ENCODE peak calls at places on chromosomes 16 and 17, in four cellular contexts. B, T, F and M are unnamed samples. For H3K4me1, the result is how much of the 10 kb centered on the place peaks cover.

GRCh38 chr17:60091908-60092331 is 13.2 kb upstream of the HEATR6 start:
- DNase-seq in B (no peak), T (no peak), F (no peak), M (no peak)

GRCh38 chr17:30969989-30970680 is 704 bp upstream of the RNF135 start:
- DNase-seq in B (no peak), T (peak), F (no peak), M (no peak)

GRCh38 chr17:48546924-48547838 is 2.3 kb upstream of the HOXB2 start:
- DNase-seq in B (no peak), T (peak), F (no peak), M (no peak)

GRCh38 chr17:81832608-81833159 is 407 bp downstream of the MCRIP1 start:
- DNase-seq in B (no peak), T (peak), F (peak), M (no peak)

GRCh38 chr16:81917375-81917774 is 93.9 kb downstream of the SDR42E1 start:
- DNase-seq in B (no peak), T (no peak), F (no peak), M (no peak)

GRCh38 chr16:27547851-27548250 is 1.9 kb downstream of the GTF3C1 start:
- DNase-seq in B (no peak), T (no peak), F (no peak), M (no peak)

GRCh38 chr17:10126554-10127493 is 71.6 kb downstream of the GAS7 start:
- DNase-seq in B (no peak), T (no peak), F (no peak), M (no peak)

GRCh38 chr16:144797-145252 is 6.4 kb upstream of the NPRL3 start:
- DNase-seq in B (no peak), T (no peak), F (peak), M (no peak)

GRCh38 chr17:3020381-3020780 is 43.0 kb downstream of the OR1D5 start:
- DNase-seq in B (no peak), T (no peak), F (peak), M (no peak)

GRCh38 chr16:20308266-20308665 is 19.0 kb downstream of the GP2 start:
- DNase-seq in B (no peak), T (no peak), F (no peak), M (no peak)

GRCh38 chr17:49866882-49867413 is 19.1 kb upstream of the TAC4 start:
- DNase-seq in B (no peak), T (no peak), F (no peak), M (no peak)

GRCh38 chr17:80751070-80751459 is 206.4 kb downstream of the RPTOR start:
- DNase-seq in B (no peak), T (no peak), F (no peak), M (no peak)

GRCh38 chr16:69565611-69566436 is at the start of gene NFAT5:
- DNase-seq in B (peak), T (peak), F (peak), M (peak)

GRCh38 chr16:84459941-84460405 is 44.5 kb downstream of the MEAK7 start:
- DNase-seq in B (peak), T (no peak), F (peak), M (no peak)

GRCh38 chr16:4675864-4676786 is 17.2 kb upstream of the NUDT16L1 start:
- DNase-seq in B (no peak), T (no peak), F (peak), M (peak)

GRCh38 chr17:19304209-19304608 is 58.3 kb downstream of the B9D1 start:
- DNase-seq in B (no peak), T (no peak), F (peak), M (no peak)

GRCh38 chr16:13940397-13940933 is 20.5 kb downstream of the ERCC4 start:
- DNase-seq in B (no peak), T (no peak), F (no peak), M (peak)

GRCh38 chr17:9360610-9361571 is 214.7 kb downstream of the STX8 start:
- DNase-seq in B (no peak), T (peak), F (no peak), M (no peak)

GRCh38 chr17:43418441-43419374 is 19.9 kb downstream of the ARL4D start:
- DNase-seq in B (no peak), T (peak), F (no peak), M (peak)

GRCh38 chr17:323721-324139 is 28.9 kb downstream of the RPH3AL start:
- DNase-seq in B (no peak), T (no peak), F (peak), M (no peak)

GRCh38 chr17:859461-860195 is 77.5 kb downstream of the MRM3 start:
- DNase-seq in B (no peak), T (no peak), F (no peak), M (no peak)

GRCh38 chr17:31266042-31266441 is 31.0 kb downstream of the OMG start:
- DNase-seq in B (no peak), T (peak), F (no peak), M (no peak)

GRCh38 chr16:2776500-2777139 is 460 bp downstream of the ELOB start:
- DNase-seq in B (no peak), T (no peak), F (peak), M (no peak)

GRCh38 chr17:28421775-28422305 is 15.8 kb upstream of the SLC46A1 start:
- DNase-seq in B (no peak), T (no peak), F (no peak), M (no peak)

GRCh38 chr16:3656491-3657468 is 2.3 kb downstream of the DNASE1 start:
- DNase-seq in B (peak), T (no peak), F (peak), M (no peak)

GRCh38 chr17:14301761-14302401 is 1.0 kb downstream of the HS3ST3B1 start:
- DNase-seq in B (no peak), T (no peak), F (peak), M (no peak)

GRCh38 chr16:30786936-30787612 is at the start of gene ZNF629:
- DNase-seq in B (peak), T (peak), F (no peak), M (peak)

GRCh38 chr17:75518201-75518600 is 1.9 kb downstream of the TSEN54 start:
- DNase-seq in B (no peak), T (no peak), F (no peak), M (no peak)

GRCh38 chr17:33318241-33318640 is 25.1 kb upstream of the ASIC2 start:
- DNase-seq in B (no peak), T (no peak), F (no peak), M (no peak)

GRCh38 chr17:309361-309888 is 43.2 kb downstream of the RPH3AL start:
- DNase-seq in B (peak), T (peak), F (peak), M (peak)

GRCh38 chr16:67934306-67935095 is 2.1 kb downstream of the PSMB10 start:
- DNase-seq in B (no peak), T (no peak), F (peak), M (peak)

GRCh38 chr17:72404872-72405271 is 284.1 kb downstream of the SOX9 start:
- DNase-seq in B (no peak), T (peak), F (no peak), M (no peak)

GRCh38 chr17:6090253-6090652 is 20.1 kb downstream of the WSCD1 start:
- DNase-seq in B (no peak), T (no peak), F (peak), M (no peak)

GRCh38 chr17:58918879-58919278 is 163.2 kb downstream of the PPM1E start:
- DNase-seq in B (no peak), T (no peak), F (no peak), M (no peak)

GRCh38 chr17:15514469-15514868 is 47.0 kb upstream of the CDRT4 start:
- DNase-seq in B (no peak), T (no peak), F (no peak), M (no peak)

GRCh38 chr17:15512310-15512709 is 44.9 kb upstream of the CDRT4 start:
- DNase-seq in B (no peak), T (no peak), F (no peak), M (no peak)

GRCh38 chr17:15513859-15514446 is 46.5 kb upstream of the CDRT4 start:
- DNase-seq in B (no peak), T (no peak), F (no peak), M (no peak)

GRCh38 chr17:15511142-15511541 is 43.7 kb upstream of the CDRT4 start:
- DNase-seq in B (no peak), T (no peak), F (no peak), M (no peak)

DNA sequence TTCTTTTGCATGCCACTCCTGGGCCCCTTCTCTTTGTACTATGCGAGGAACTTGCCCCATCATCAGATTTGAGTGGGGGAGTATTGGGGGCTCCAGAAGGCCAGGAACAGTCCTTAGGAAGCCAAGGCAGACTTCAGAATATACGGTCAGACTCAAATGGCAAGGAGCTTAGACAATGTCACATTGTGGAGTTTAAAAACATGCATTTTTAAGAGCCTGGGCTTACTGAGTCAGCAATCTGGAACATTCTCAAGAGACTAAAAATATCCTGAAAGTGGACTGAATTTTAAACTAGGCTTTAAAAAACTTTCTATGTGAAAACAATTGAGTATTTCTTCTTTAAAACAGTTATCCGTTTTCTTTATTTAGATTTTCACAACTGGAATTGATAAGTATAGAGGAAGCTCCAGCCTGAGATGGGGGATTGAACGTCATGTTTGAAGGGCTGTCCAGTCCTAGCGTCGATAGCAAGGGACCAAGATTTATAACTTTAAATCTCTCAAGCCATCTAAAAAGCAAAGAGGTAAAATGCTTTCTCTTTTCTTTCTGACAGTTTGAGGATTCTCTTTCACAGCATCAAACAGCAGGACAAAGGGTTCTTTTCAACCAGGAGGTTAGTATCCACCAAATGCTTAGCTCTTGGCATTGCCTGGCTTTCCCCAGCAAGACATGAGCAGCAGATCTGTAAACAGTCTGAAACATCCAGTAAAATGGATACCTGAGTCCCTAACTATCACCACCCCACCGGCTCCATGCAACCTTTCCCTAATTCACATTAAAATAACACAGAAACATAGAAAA is 45.8 kb upstream of the CDRT4 start:
- DNase-seq in B (no peak), T (no peak), F (no peak), M (no peak)
- H3K4me3 ChIP-seq in B (no peak), T (no peak), F (no peak), M (no peak)

DNA sequence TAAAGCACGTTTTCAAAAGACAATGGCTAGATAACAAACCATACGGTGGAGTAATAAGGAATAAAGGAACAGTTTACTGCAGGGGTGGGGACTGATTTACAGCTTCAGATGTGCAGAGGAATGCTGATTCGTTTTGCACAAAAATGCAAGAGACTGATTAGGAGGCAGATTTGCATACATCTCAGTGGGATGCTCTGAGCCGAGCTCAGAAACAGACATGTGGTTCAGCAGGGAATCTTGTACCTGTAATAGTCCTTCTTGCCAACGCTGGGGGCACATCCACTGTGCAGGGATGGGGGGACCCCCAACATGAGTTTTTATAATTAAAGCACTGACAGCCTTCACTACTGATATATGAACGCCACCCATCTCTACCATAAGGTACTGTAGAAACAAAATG is 308.0 kb downstream of the GRIN2A start:
- DNase-seq in B (no peak), T (no peak), F (no peak), M (no peak)
- H3K4me1 ChIP-seq in B (under half), T (under half), F (under half), M (under half)

GRCh38 chr16:17557480-17557879 is 86.7 kb upstream of the XYLT1 start:
- DNase-seq in B (no peak), T (no peak), F (no peak), M (no peak)

GRCh38 chr16:17552351-17552750 is 81.6 kb upstream of the XYLT1 start:
- DNase-seq in B (no peak), T (no peak), F (no peak), M (no peak)

GRCh38 chr16:17560548-17560947 is 89.8 kb upstream of the XYLT1 start:
- DNase-seq in B (no peak), T (no peak), F (no peak), M (no peak)

GRCh38 chr16:17556276-17557052 is 85.7 kb upstream of the XYLT1 start:
- DNase-seq in B (peak), T (peak), F (no peak), M (no peak)

GRCh38 chr16:17555176-17555575 is 84.4 kb upstream of the XYLT1 start:
- DNase-seq in B (no peak), T (no peak), F (no peak), M (no peak)
- TF ChIP-seq CTCF in B (no peak), T (no peak), F (no peak), M (no peak)

DNA sequence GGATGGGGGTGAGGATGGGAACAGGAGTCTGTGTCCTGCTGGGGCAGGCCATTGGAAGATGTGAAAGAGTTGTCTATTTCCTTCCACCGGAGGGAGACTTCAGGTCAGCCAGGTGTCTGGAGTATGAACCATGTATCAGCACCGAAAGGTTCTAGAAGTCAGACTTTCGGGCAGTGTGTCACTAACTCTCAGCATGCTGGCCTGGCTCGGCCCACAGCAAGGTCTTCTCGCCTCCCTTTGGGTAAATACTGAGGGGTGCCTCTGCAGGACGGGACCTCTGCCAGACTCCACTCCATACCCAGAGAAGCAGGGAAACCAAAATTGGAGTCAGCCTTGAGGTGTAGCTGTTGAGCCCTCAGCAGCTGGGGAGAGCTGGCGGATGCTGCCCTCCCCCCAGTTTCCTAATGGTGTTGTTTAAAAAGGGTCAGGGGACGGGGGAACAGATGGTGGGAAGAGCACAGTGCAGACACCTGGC is 507 bp downstream of the CIITA start:
- DNase-seq in B (no peak), T (no peak), F (no peak), M (no peak)
- H3K4me3 ChIP-seq in B (no peak), T (no peak), F (peak), M (no peak)